ENCODE peak calls at places on chromosomes 12 and 14, in ten cellular contexts. E is B cell; C is NB4; N is colonic mucosa; M is GM23338; T is HCT116; I is ovary; Q is CD4-positive, alpha-beta T cell; G is progenitor cell of endocrine pancreas; X is stomach. V is an unnamed sample.

GRCh38 chr12:107564946-107565345 is 120.7 kb upstream of the PWP1 start:
- DNase-seq in E (peak), C (peak), N (no peak), M (peak), T (peak), I (no peak), Q (no peak), G (no peak), X (no peak), V (no peak)

GRCh38 chr12:104747330-104747729 is 210.8 kb downstream of the SLC41A2 start:
- DNase-seq in E (no peak), C (no peak), N (no peak), M (no peak), T (no peak), I (no peak), Q (no peak), G (no peak), X (no peak), V (no peak)

GRCh38 chr12:102634216-102634615 is 153.9 kb upstream of the IGF1 start:
- DNase-seq in E (no peak), C (no peak), N (no peak), M (no peak), T (no peak), I (no peak), Q (no peak), G (no peak), X (no peak), V (no peak)

GRCh38 chr12:111767362-111768158 is 827 bp downstream of the ALDH2 start:
- DNase-seq in E (no peak), C (no peak), N (peak), M (peak), T (peak), I (no peak), Q (no peak), G (no peak), X (no peak), V (no peak)

GRCh38 chr12:104462931-104463339 is 6.2 kb downstream of the CHST11 start:
- DNase-seq in E (peak), C (peak), N (no peak), M (no peak), T (no peak), I (no peak), Q (no peak), G (no peak), X (no peak), V (no peak)

GRCh38 chr14:100762089-100762515 is 35.4 kb downstream of the DLK1 start:
- DNase-seq in E (no peak), C (peak), N (no peak), M (no peak), T (no peak), I (no peak), Q (no peak), G (no peak), X (no peak), V (no peak)

GRCh38 chr14:31024042-31024480 is 1.4 kb upstream of the AP4S1 start:
- DNase-seq in E (no peak), C (no peak), N (no peak), M (no peak), T (no peak), I (no peak), Q (no peak), G (no peak), X (no peak), V (no peak)

GRCh38 chr14:103663506-103663905 is 34.5 kb downstream of the KLC1 start:
- DNase-seq in E (no peak), C (no peak), N (no peak), M (no peak), T (no peak), I (no peak), Q (no peak), G (no peak), X (no peak), V (no peak)

GRCh38 chr14:101980700-101981099 is 16.3 kb downstream of the DYNC1H1 start:
- DNase-seq in E (no peak), C (peak), N (no peak), M (no peak), T (peak), I (no peak), Q (no peak), G (no peak), X (peak), V (peak)

GRCh38 chr14:101964297-101965144 is at the start of gene DYNC1H1:
- DNase-seq in E (peak), C (peak), N (peak), M (peak), T (peak), I (peak), Q (peak), G (peak), X (peak), V (no peak)

GRCh38 chr14:91230363-91231035 is 14.0 kb downstream of the GPR68 start:
- DNase-seq in E (no peak), C (peak), N (no peak), M (no peak), T (no peak), I (no peak), Q (no peak), G (no peak), X (no peak), V (no peak)

GRCh38 chr12:110528277-110528839 is 26.2 kb downstream of the RAD9B start:
- DNase-seq in E (no peak), C (no peak), N (no peak), M (no peak), T (no peak), I (no peak), Q (no peak), G (no peak), X (no peak), V (no peak)

GRCh38 chr14:34912182-34912581 is 37.0 kb upstream of the BAZ1A start:
- DNase-seq in E (peak), C (peak), N (no peak), M (peak), T (no peak), I (no peak), Q (no peak), G (no peak), X (no peak), V (no peak)
- TF ChIP-seq CTCF in E (no peak), C (no peak), N (no peak), M (peak), T (peak), I (no peak), Q (peak), G (no peak), X (no peak), V (peak)

GRCh38 chr14:62670526-62670925 is 374.7 kb downstream of the KCNH5 start:
- DNase-seq in E (no peak), C (no peak), N (no peak), M (no peak), T (no peak), I (no peak), Q (no peak), G (no peak), X (no peak), V (no peak)

GRCh38 chr14:62673014-62673727 is 372.1 kb downstream of the KCNH5 start:
- DNase-seq in E (no peak), C (no peak), N (no peak), M (no peak), T (no peak), I (no peak), Q (no peak), G (no peak), X (no peak), V (no peak)

GRCh38 chr14:62661818-62662217 is 383.4 kb downstream of the KCNH5 start:
- DNase-seq in E (no peak), C (no peak), N (no peak), M (no peak), T (no peak), I (no peak), Q (no peak), G (no peak), X (no peak), V (no peak)

GRCh38 chr14:62662811-62663477 is 382.3 kb downstream of the KCNH5 start:
- DNase-seq in E (no peak), C (no peak), N (no peak), M (peak), T (no peak), I (no peak), Q (no peak), G (no peak), X (no peak), V (no peak)

DNA sequence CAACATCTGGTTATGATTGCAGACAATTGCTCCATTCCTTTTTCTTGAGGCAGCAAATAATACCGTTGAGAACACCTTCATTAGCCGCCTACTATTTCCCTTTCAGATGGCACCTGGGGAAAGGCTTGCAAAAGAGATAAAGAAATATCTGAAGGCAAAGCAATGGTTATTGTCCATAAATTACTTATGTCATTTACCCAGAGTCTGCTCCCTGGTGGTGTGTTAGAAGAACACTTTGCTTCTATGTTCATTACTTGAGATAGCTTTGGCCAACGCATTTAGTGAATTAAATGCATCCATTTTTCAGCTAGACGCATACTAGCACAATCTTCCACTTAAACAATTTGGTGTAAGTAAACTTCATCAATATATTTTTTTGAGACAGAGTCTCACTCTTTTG is 377.7 kb downstream of the KCNH5 start:
- DNase-seq in E (no peak), C (peak), N (no peak), M (no peak), T (no peak), I (no peak), Q (no peak), G (no peak), X (no peak), V (no peak)
- TF ChIP-seq CTCF in E (no peak), C (no peak), N (no peak), M (no peak), T (no peak), I (no peak), Q (no peak), G (no peak), X (no peak), V (no peak)

DNA sequence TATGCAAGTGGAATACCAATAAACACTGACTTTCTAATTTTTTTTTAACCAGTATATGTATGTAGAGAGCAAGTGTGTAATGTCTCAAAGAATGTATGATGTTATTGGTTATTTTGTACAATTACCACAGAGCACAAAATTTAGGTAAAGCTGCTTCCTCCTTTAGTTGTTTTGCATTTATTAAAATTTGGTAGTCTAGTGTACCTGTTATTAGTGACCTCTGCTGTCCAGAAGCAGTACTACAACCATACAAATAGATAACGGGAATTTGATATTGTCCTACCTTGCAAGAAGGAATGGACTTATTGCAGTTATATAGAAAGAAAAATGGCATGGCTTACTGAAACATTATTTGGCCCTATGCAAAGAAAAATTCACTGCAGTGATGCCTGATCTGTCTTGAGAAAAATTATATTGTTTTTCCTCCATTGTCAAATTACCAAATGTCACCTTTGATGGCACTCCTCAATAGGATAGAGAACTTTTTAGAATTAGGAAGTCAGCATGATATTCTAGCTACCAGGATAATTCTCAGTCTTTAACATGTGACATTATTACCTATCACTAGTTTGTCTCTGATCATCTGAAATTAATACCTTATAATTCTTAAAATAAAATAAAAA is 153.9 kb upstream of the RMST start:
- DNase-seq in E (peak), C (peak), N (no peak), M (peak), T (peak), I (no peak), Q (no peak), G (no peak), X (no peak), V (peak)
- TF ChIP-seq CTCF in E (peak), C (peak), N (peak), M (peak), T (peak), I (peak), Q (peak), G (peak), X (peak), V (peak)

GRCh38 chr12:2097617-2098016 is 44.8 kb downstream of the CACNA1C start:
- DNase-seq in E (no peak), C (no peak), N (no peak), M (no peak), T (no peak), I (no peak), Q (no peak), G (no peak), X (no peak), V (no peak)

GRCh38 chr12:2099595-2099994 is 46.8 kb downstream of the CACNA1C start:
- DNase-seq in E (no peak), C (no peak), N (no peak), M (no peak), T (no peak), I (no peak), Q (no peak), G (no peak), X (no peak), V (no peak)

GRCh38 chr12:2101798-2102197 is 49.0 kb downstream of the CACNA1C start:
- DNase-seq in E (no peak), C (no peak), N (no peak), M (no peak), T (no peak), I (no peak), Q (no peak), G (no peak), X (no peak), V (no peak)

GRCh38 chr12:2101359-2101758 is 48.6 kb downstream of the CACNA1C start:
- DNase-seq in E (no peak), C (no peak), N (no peak), M (no peak), T (no peak), I (no peak), Q (no peak), G (no peak), X (no peak), V (no peak)

GRCh38 chr12:2098852-2099251 is 46.1 kb downstream of the CACNA1C start:
- DNase-seq in E (no peak), C (no peak), N (no peak), M (no peak), T (no peak), I (no peak), Q (no peak), G (no peak), X (no peak), V (no peak)
- TF ChIP-seq CTCF in E (no peak), C (no peak), N (no peak), M (no peak), T (no peak), I (no peak), Q (no peak), G (no peak), X (no peak), V (no peak)

GRCh38 chr12:59067068-59067467 is 146.8 kb upstream of the LRIG3 start:
- DNase-seq in E (no peak), C (no peak), N (no peak), M (no peak), T (no peak), I (no peak), Q (no peak), G (no peak), X (no peak), V (peak)

GRCh38 chr12:59070534-59070933 is 150.2 kb upstream of the LRIG3 start:
- DNase-seq in E (no peak), C (no peak), N (no peak), M (no peak), T (no peak), I (no peak), Q (no peak), G (no peak), X (no peak), V (no peak)

GRCh38 chr12:59075141-59075540 is 154.8 kb upstream of the LRIG3 start:
- DNase-seq in E (no peak), C (no peak), N (no peak), M (no peak), T (no peak), I (no peak), Q (no peak), G (no peak), X (no peak), V (no peak)

GRCh38 chr12:59066445-59066844 is 146.1 kb upstream of the LRIG3 start:
- DNase-seq in E (no peak), C (no peak), N (no peak), M (no peak), T (no peak), I (no peak), Q (no peak), G (no peak), X (no peak), V (no peak)

GRCh38 chr12:59069481-59069880 is 149.2 kb upstream of the LRIG3 start:
- DNase-seq in E (no peak), C (no peak), N (no peak), M (no peak), T (no peak), I (no peak), Q (no peak), G (no peak), X (no peak), V (no peak)
- TF ChIP-seq CTCF in E (no peak), C (no peak), N (no peak), M (no peak), T (no peak), I (no peak), Q (no peak), G (no peak), X (no peak), V (no peak)